ENCODE peak calls at places on chromosomes 3 and 15, in four cellular contexts. O, P, W and X are unnamed samples.

GRCh38 chr3:57382933-57383332 is 90.4 kb upstream of the ASB14 start:
- DNase-seq in P (no peak), O (no peak), W (no peak), X (no peak)

GRCh38 chr3:76107935-76108570 is 322.7 kb upstream of the ZNF717 start:
- DNase-seq in W (no peak), O (peak), P (peak), X (no peak)

GRCh38 chr15:42092666-42093445 is 1.5 kb downstream of the PLA2G4D start:
- DNase-seq in O (no peak), P (no peak), W (peak), X (no peak)

GRCh38 chr15:44536298-44536961 is 517 bp upstream of the EIF3J start:
- DNase-seq in P (peak), W (peak), O (no peak), X (no peak)

GRCh38 chr3:105553851-105554250 is 187.1 kb downstream of the ALCAM start:
- DNase-seq in W (no peak), O (no peak), P (no peak), X (no peak)

GRCh38 chr3:174495928-174496327 is 363.2 kb upstream of the NAALADL2 start:
- DNase-seq in P (no peak), O (no peak), W (no peak), X (no peak)

GRCh38 chr15:76588811-76589747 is 252.5 kb downstream of the ISL2 start:
- DNase-seq in W (peak), O (no peak), P (no peak), X (no peak)

GRCh38 chr3:170506556-170506955 is 79.3 kb downstream of the SLC7A14 start:
- DNase-seq in O (no peak), P (no peak), W (no peak), X (no peak)

GRCh38 chr3:86056962-86057361 is 934.0 kb downstream of the VGLL3 start:
- DNase-seq in P (no peak), O (no peak), W (no peak), X (no peak)

GRCh38 chr3:8882171-8882593 is 81.1 kb downstream of the RAD18 start:
- DNase-seq in P (no peak), O (no peak), W (no peak), X (no peak)

GRCh38 chr3:129577925-129578742 is 28.3 kb downstream of the PLXND1 start:
- DNase-seq in O (peak), P (no peak), W (no peak), X (peak)

GRCh38 chr3:98564282-98565005 is 29.0 kb downstream of the CPOX start:
- DNase-seq in W (no peak), P (no peak), O (peak), X (peak)

GRCh38 chr3:63920001-63920400 is 7.8 kb upstream of the SCAANT1 start:
- DNase-seq in P (no peak), W (no peak), O (no peak), X (no peak)

GRCh38 chr3:39962566-39962965 is 153.2 kb downstream of the MYRIP start:
- DNase-seq in O (no peak), W (no peak), P (no peak), X (no peak)

GRCh38 chr15:88255496-88256171 is 905 bp downstream of the NTRK3 start:
- DNase-seq in P (peak), O (no peak), W (peak), X (no peak)

GRCh38 chr3:47370887-47371697 is 9.7 kb upstream of the PTPN23 start:
- DNase-seq in W (no peak), P (peak), O (peak), X (peak)

GRCh38 chr3:192273611-192274010 is 453.7 kb downstream of the FGF12 start:
- DNase-seq in P (no peak), W (no peak), O (no peak), X (no peak)

DNA sequence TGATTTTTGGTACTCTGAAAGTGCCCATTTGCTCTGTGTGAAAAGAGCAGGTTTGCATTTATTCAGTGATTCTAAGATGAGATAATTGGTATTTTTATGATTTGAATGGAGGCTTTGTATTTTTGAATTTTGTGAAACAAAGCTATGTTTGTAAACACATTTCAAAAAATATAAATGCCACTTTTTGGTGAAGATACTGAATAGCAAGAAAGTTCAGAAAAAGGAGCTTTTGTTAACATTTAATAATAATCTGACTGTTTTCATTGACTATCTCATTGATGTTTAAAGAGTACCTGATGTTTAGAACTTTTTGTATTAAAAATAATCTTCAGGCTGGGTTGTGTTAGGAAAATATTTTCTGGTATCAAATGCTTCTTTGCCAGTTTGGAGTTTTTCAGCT is 23.7 kb downstream of the TCF12 start:
- DNase-seq in P (no peak), O (no peak), W (no peak), X (no peak)
- H3K27ac ChIP-seq in P (no peak), O (no peak), W (no peak), X (no peak)

GRCh38 chr3:159779883-159780282 is 208.8 kb upstream of the IL12A start:
- DNase-seq in O (no peak), P (no peak), W (no peak), X (no peak)

GRCh38 chr3:159775372-159775961 is 213.2 kb upstream of the IL12A start:
- DNase-seq in W (peak), P (peak), O (no peak), X (no peak)

GRCh38 chr3:159773706-159774105 is 214.9 kb upstream of the IL12A start:
- DNase-seq in P (no peak), W (no peak), O (no peak), X (no peak)

GRCh38 chr3:159771865-159772611 is 216.6 kb upstream of the IL12A start:
- DNase-seq in P (no peak), O (no peak), W (no peak), X (no peak)

GRCh38 chr3:159776779-159777178 is 211.9 kb upstream of the IL12A start:
- DNase-seq in P (no peak), W (no peak), O (no peak), X (no peak)
- H3K27ac ChIP-seq in P (no peak), W (peak), O (no peak), X (no peak)

GRCh38 chr3:62682826-62683225 is 192.4 kb downstream of the CADPS start:
- DNase-seq in W (no peak), O (no peak), P (no peak), X (no peak)

GRCh38 chr3:62678841-62679240 is 196.4 kb downstream of the CADPS start:
- DNase-seq in W (no peak), P (no peak), O (no peak), X (no peak)

GRCh38 chr3:62679988-62680387 is 195.2 kb downstream of the CADPS start:
- DNase-seq in P (no peak), O (no peak), W (no peak), X (no peak)

GRCh38 chr3:62676686-62677271 is 198.4 kb downstream of the CADPS start:
- DNase-seq in W (no peak), P (peak), O (no peak), X (no peak)

DNA sequence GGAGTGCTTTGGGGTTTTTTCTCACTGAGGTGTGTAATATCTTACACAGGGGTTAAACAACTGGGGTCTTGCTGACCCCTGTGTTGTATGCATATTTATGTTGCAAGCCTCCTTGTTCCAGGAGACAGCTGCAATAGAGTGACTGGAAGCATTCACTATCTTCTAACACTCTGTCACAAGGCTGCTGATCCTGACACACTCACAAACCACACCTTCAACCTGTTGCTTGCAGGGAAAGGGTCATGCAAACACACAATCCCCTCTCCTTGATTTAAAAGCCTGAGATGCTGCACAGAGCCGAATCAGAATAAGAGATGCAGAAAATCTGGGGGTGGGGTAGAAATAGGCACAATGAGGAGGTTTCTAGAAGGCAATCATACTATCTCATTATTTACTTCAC is 197.3 kb downstream of the CADPS start:
- DNase-seq in O (no peak), W (no peak), P (no peak), X (no peak)
- H3K27ac ChIP-seq in O (no peak), W (no peak), P (no peak), X (no peak)

DNA sequence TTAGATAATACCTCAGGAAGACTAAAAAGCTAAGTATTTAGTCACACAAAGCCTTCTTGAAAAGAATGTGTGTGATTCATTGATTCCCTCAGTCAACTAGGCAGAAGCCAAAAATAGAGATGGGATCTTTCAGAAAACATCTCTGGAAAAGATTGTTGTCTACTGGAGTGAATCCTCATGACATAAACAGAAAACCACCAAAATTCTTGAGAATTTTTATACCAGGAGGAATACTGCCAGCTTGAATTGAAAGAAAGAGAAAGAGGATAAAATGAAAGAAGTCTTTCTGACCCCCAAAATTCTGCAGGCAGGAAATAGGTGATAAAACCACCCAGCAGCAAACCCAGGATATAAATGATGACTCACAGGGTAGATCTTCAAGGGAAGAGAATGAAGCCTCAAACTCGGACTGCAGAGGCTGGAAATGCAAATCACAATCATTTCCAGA is 363.1 kb upstream of the PLSCR5 start:
- DNase-seq in W (no peak), O (peak), P (no peak), X (no peak)
- H3K27ac ChIP-seq in W (no peak), O (peak), P (peak), X (no peak)

GRCh38 chr15:70081612-70082011 is 16.1 kb downstream of the TLE3 start:
- DNase-seq in O (no peak), W (no peak), P (no peak), X (no peak)
- H3K27ac ChIP-seq in O (no peak), W (no peak), P (no peak), X (no peak)

DNA sequence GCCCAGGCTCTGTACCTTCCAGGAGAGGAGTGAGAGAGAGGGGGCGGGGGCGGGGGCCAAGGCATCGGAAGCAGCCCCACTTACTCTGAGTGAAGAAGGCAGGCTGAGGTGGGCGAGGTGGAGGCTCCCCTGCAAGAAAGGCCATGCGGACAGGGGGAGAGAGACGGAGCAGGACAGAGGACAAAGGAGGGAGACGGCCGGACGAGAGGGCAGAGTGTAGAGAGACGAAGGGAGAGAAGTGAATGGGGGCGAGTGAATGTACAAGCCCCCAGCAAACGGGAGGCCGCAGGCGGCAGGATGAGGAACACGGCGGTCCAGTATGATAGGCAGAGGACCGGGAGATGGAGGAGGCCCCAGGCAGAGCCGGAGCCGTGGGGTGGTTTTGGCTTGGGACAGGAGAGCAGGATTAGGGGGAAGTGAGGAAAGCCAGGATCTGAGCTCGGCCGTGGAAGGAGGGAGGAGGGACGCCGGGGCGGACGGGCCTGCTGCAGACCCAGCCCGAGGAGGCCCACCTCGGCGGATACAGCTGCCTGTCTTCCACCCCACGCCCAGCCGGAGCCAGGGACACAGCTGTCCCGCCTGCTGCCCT is 38.8 kb downstream of the TNK2 start:
- DNase-seq in O (no peak), P (no peak), W (peak), X (no peak)
- H3K27ac ChIP-seq in O (no peak), P (no peak), W (no peak), X (no peak)

DNA sequence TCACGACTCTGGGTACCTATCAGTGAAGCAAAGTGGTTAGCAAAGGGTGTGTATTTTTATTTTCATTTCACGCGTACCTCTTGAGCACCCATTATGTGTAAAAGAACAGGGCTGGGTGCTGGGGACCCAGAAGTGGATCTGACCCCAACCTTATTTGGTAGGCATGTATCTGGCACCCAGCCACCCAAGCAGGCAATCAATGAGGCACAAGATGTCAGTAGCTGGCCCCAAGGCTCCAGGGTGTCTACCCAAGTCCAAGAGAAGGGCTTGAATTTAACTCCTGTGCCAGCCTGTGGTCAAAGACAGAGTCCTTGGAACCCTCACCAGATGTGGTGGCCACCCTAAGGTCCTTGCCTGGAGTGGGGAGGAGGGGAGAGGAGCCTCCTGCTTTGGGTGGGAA is 5.7 kb downstream of the PLEKHO2 start:
- DNase-seq in W (no peak), O (no peak), P (no peak), X (no peak)
- H3K27ac ChIP-seq in W (no peak), O (no peak), P (no peak), X (no peak)

DNA sequence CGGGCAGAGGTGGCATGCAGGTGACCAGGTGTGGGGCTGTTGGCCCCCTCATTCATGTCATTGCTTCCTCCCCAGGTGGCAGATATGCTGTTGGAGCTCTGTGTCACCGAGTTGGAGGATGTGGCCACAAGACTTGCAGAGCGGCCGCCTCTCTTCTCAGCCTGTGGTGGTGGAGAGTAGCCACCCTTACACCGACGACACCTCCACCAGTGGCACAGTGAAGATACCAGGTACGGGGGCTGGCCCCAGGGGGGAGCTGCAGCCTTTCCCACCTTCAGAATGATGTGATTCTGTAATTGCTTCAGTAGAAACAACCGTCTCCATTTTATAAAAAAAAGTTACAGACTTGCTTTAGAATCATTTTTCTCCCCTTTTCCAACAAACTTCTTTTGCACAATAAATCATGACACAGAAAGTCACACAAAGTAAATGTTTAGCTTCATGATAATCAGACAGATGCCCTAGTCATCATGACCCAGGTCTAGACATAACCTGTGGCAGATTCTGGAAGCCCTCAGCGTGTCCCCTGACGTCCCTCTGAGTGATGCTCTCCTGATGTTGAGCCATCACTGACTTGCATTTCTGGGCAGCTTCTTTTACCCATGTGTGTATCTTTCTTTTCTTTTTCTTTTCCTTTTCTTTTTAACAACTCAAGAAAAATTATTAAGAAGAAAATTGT is 76.0 kb upstream of the FAN1 start:
- DNase-seq in P (no peak), O (no peak), W (no peak), X (no peak)
- H3K27ac ChIP-seq in P (no peak), O (no peak), W (no peak), X (no peak)

GRCh38 chr15:68655686-68656437 is 77.1 kb downstream of the CORO2B start:
- DNase-seq in O (no peak), P (peak), W (no peak), X (no peak)

GRCh38 chr15:68652141-68652540 is 73.3 kb downstream of the CORO2B start:
- DNase-seq in O (no peak), P (peak), W (peak), X (no peak)

GRCh38 chr15:68654786-68655560 is 76.2 kb downstream of the CORO2B start:
- DNase-seq in W (no peak), P (no peak), O (no peak), X (no peak)

GRCh38 chr15:68653031-68653635 is 74.3 kb downstream of the CORO2B start:
- DNase-seq in P (no peak), W (no peak), O (no peak), X (no peak)

GRCh38 chr15:68653795-68654194 is 75.0 kb downstream of the CORO2B start:
- DNase-seq in P (no peak), W (no peak), O (no peak), X (no peak)
- H3K27ac ChIP-seq in P (no peak), W (no peak), O (no peak), X (no peak)

GRCh38 chr3:112676659-112677234 is 35.8 kb upstream of the CCDC80 start:
- DNase-seq in O (no peak), P (no peak), W (peak), X (peak)
- H3K27ac ChIP-seq in O (no peak), P (peak), W (no peak), X (peak)